ENCODE peak calls at places on chromosomes 1 and 21, in four cellular contexts. N is naive thymus-derived CD8-positive, alpha-beta T cell; X is A172; T is stimulated activated CD4-positive, alpha-beta T cell treated with anti-CD3 and anti-CD28 coated beads, Interleukin-4, amount 100 ng/mL, for 24 hours. G is an unnamed sample.

GRCh38 chr1:56073614-56074356 is 505.6 kb downstream of the PLPP3 start:
- DNase-seq in N (no peak), X (no peak), T (no peak), G (no peak)

GRCh38 chr1:201916649-201917249 is 28.1 kb downstream of the SHISA4 start:
- DNase-seq in N (no peak), T (no peak), X (peak), G (no peak)

GRCh38 chr1:47582891-47583608 is 145.2 kb downstream of the FOXD2 start:
- DNase-seq in T (no peak), N (no peak), X (no peak), G (no peak)

GRCh38 chr1:160837558-160838205 is 25.0 kb downstream of the CD244 start:
- DNase-seq in T (peak), N (peak), X (peak), G (peak)

GRCh38 chr21:31184462-31184861 is 146.2 kb upstream of the KRTAP19-8 start:
- DNase-seq in X (no peak), T (peak), N (peak), G (peak)

GRCh38 chr21:17461582-17461981 is 51.3 kb upstream of the CXADR start:
- DNase-seq in X (no peak), N (no peak), T (no peak), G (no peak)

GRCh38 chr1:212238552-212238951 is 46.7 kb upstream of the PPP2R5A start:
- DNase-seq in N (no peak), T (no peak), X (no peak), G (no peak)

GRCh38 chr1:12600880-12601633 is 17.0 kb downstream of the DHRS3 start:
- DNase-seq in T (peak), N (peak), X (no peak), G (peak)

GRCh38 chr1:46605242-46605641 is 1.2 kb upstream of the MKNK1 start:
- DNase-seq in N (no peak), X (no peak), T (no peak), G (peak)

GRCh38 chr21:45313015-45313414 is 25.3 kb upstream of the POFUT2 start:
- DNase-seq in X (no peak), T (no peak), N (no peak), G (no peak)

GRCh38 chr1:23026573-23026972 is 7.3 kb downstream of the KDM1A start:
- DNase-seq in N (no peak), T (no peak), X (no peak), G (no peak)

GRCh38 chr1:212286437-212287131 is 1.4 kb downstream of the PPP2R5A start:
- DNase-seq in X (peak), T (no peak), N (no peak), G (no peak)

GRCh38 chr21:21213297-21213696 is 215.1 kb downstream of the NCAM2 start:
- DNase-seq in T (no peak), N (no peak), X (no peak), G (no peak)

GRCh38 chr1:155873860-155874259 is 14.5 kb downstream of the SYT11 start:
- DNase-seq in X (peak), N (no peak), T (no peak), G (no peak)

GRCh38 chr1:150053911-150054310 is 13.7 kb upstream of the VPS45 start:
- DNase-seq in N (no peak), T (no peak), X (no peak), G (no peak)